ENCODE peak calls at places on chromosomes 1 and 21, in five cellular contexts. U is dermis blood vessel endothelial cell; R is hypothalamus; D is fibroblast of villous mesenchyme; C is stimulated activated CD8-positive, alpha-beta memory T cell treated with anti-CD3 and anti-CD28 coated beads, Interleukin-7, amount 100 ng/mL, for 4 hours. V is an unnamed sample.

GRCh38 chr1:230825061-230825803 is 43.1 kb downstream of the C1orf198 start:
- DNase-seq in U (peak; percentile 64), R (no peak), D (peak; percentile 74), C (no peak), V (no peak)

GRCh38 chr1:114588196-114588689 is 6.8 kb upstream of the BCAS2 start:
- DNase-seq in U (no peak), R (no peak), D (no peak), C (no peak), V (no peak)

GRCh38 chr1:84780000-84780716 is 89.9 kb upstream of the SSX2IP start:
- DNase-seq in U (no peak), R (no peak), D (no peak), C (no peak), V (no peak)

GRCh38 chr21:45132841-45133573 is 58.6 kb downstream of the ADARB1 start:
- DNase-seq in U (peak; percentile 61), R (no peak), D (peak; percentile 40), C (no peak), V (no peak)

GRCh38 chr1:231940116-231940515 is 313.5 kb downstream of the DISC1 start:
- DNase-seq in U (no peak), R (no peak), D (no peak), C (no peak), V (no peak)

GRCh38 chr1:22676916-22677601 is 24.0 kb downstream of the C1QB start:
- DNase-seq in U (no peak), R (no peak), D (no peak), C (no peak), V (no peak)

GRCh38 chr1:154559496-154559950 is 1.1 kb upstream of the UBE2Q1 start:
- DNase-seq in U (peak; percentile 97), R (peak; percentile 75), D (peak; percentile 94), C (peak; percentile 69), V (peak; percentile 80)

GRCh38 chr1:15836772-15837669 is 10.5 kb upstream of the SPEN start:
- DNase-seq in U (peak; percentile 39), R (no peak), D (no peak), C (peak; percentile 79), V (peak; percentile 66)

GRCh38 chr1:26723013-26723991 is 27.5 kb downstream of the ARID1A start:
- DNase-seq in U (peak; percentile 100), R (peak; percentile 50), D (peak; percentile 99), C (peak; percentile 29), V (peak; percentile 28)

GRCh38 chr1:37449936-37450335 is 24.4 kb upstream of the ZC3H12A start:
- DNase-seq in U (no peak), R (no peak), D (no peak), C (no peak), V (no peak)

GRCh38 chr1:165717918-165718515 is 19.7 kb upstream of the ALDH9A1 start:
- DNase-seq in U (peak; percentile 78), R (no peak), D (peak; percentile 75), C (peak; percentile 7), V (peak; percentile 57)

GRCh38 chr1:28050746-28051145 is 37.7 kb downstream of the EYA3 start:
- DNase-seq in U (no peak), R (no peak), D (no peak), C (no peak), V (no peak)

GRCh38 chr1:33176887-33177286 is 5.0 kb downstream of the TRIM62 start:
- DNase-seq in U (no peak), R (no peak), D (no peak), C (no peak), V (no peak)

GRCh38 chr1:114314098-114314497 is 160.4 kb upstream of the SYT6 start:
- DNase-seq in U (no peak), R (no peak), D (no peak), C (no peak), V (no peak)

GRCh38 chr21:46150491-46151121 is 4.8 kb downstream of the FTCD start:
- DNase-seq in U (no peak), R (no peak), D (no peak), C (no peak), V (no peak)

GRCh38 chr1:76868916-76869315 is 1.6 kb downstream of the ST6GALNAC5 start:
- DNase-seq in U (no peak), R (no peak), D (no peak), C (no peak), V (no peak)

GRCh38 chr1:43587594-43587993 is 56.9 kb downstream of the PTPRF start:
- DNase-seq in U (no peak), R (no peak), D (peak; percentile 45), C (no peak), V (no peak)

GRCh38 chr1:73056826-73057225 is 774.5 kb upstream of the NEGR1 start:
- DNase-seq in U (no peak), R (no peak), D (no peak), C (no peak), V (no peak)

GRCh38 chr21:41973427-41973831 is 19.6 kb upstream of the C2CD2 start:
- DNase-seq in U (no peak), R (no peak), D (no peak), C (no peak), V (no peak)

GRCh38 chr1:156749429-156750118 is 1.9 kb downstream of the HDGF start:
- DNase-seq in U (no peak), R (no peak), D (no peak), C (no peak), V (no peak)

GRCh38 chr1:36199934-36200741 is 24.1 kb upstream of the THRAP3 start:
- DNase-seq in U (peak; percentile 25), R (no peak), D (no peak), C (no peak), V (no peak)

GRCh38 chr1:2493218-2493617 is 17.1 kb downstream of the PLCH2 start:
- DNase-seq in U (no peak), R (no peak), D (no peak), C (no peak), V (no peak)

GRCh38 chr1:232707142-232707541 is 77.2 kb upstream of the SIPA1L2 start:
- DNase-seq in U (no peak), R (no peak), D (no peak), C (no peak), V (no peak)

GRCh38 chr1:59046134-59046533 is 250.8 kb upstream of the FGGY start:
- DNase-seq in U (no peak), R (no peak), D (no peak), C (no peak), V (no peak)

V was measured in GM10248.